ENCODE peak calls at places on chromosomes 4 and X, in five cellular contexts. N is fibroblast of lung, R is keratinocyte, M is neural progenitor cell, I is HCT116. U is an unnamed sample.

GRCh38 chr4:45331796-45332195 is 605.4 kb upstream of the GNPDA2 start:
- DNase-seq in I (no peak), M (peak), R (no peak), N (no peak), U (no peak)

GRCh38 chr4:66927937-66928336 is 617.4 kb downstream of the CENPC start:
- DNase-seq in N (no peak), I (no peak), R (no peak), M (peak), U (no peak)

GRCh38 chr4:136032391-136032790 is 1499.9 kb downstream of the PCDH18 start:
- DNase-seq in M (peak), R (no peak), N (no peak), I (no peak), U (no peak)

GRCh38 chr4:35965300-35965699 is 279.0 kb downstream of the ARAP2 start:
- DNase-seq in I (no peak), R (no peak), M (no peak), N (no peak), U (no peak)

GRCh38 chr4:1448589-1449420 is 42.6 kb upstream of the NKX1-1 start:
- DNase-seq in R (no peak), I (no peak), N (no peak), M (no peak), U (no peak)

GRCh38 chr4:46390353-46391058 is 578 bp upstream of the GABRA2 start:
- DNase-seq in N (no peak), M (peak), R (no peak), I (no peak), U (no peak)

GRCh38 chr4:176778491-176778890 is 14.2 kb downstream of the VEGFC start:
- DNase-seq in R (no peak), N (peak), M (no peak), I (no peak), U (no peak)

GRCh38 chr4:3520276-3520675 is 11.9 kb downstream of the LRPAP1 start:
- DNase-seq in I (no peak), R (no peak), M (no peak), N (no peak), U (no peak)

GRCh38 chr4:53633608-53634007 is 42.3 kb upstream of the LNX1 start:
- DNase-seq in I (no peak), N (peak), M (no peak), R (no peak), U (no peak)

GRCh38 chr4:93183589-93183988 is 645.0 kb upstream of the ATOH1 start:
- DNase-seq in N (peak), M (no peak), R (no peak), I (no peak), U (no peak)

GRCh38 chrX:138191998-138192397 is 519.5 kb downstream of the FGF13 start:
- DNase-seq in M (peak), R (no peak), N (peak), I (no peak), U (peak)

GRCh38 chrX:101749436-101749835 is 89.8 kb upstream of the ARMCX2 start:
- DNase-seq in R (no peak), M (no peak), I (no peak), N (no peak), U (no peak)

GRCh38 chr4:103443324-103443723 is 245.2 kb upstream of the CENPE start:
- DNase-seq in M (no peak), N (no peak), I (peak), R (no peak), U (no peak)

GRCh38 chrX:130606415-130606814 is 204.6 kb downstream of the RBMX2 start:
- DNase-seq in R (no peak), M (no peak), I (no peak), N (no peak), U (no peak)

GRCh38 chr4:186587416-186588018 is 32.1 kb upstream of the MTNR1A start:
- DNase-seq in I (peak), M (peak), N (peak), R (no peak), U (peak)

GRCh38 chr4:1385373-1386340 is 20.6 kb downstream of the NKX1-1 start:
- DNase-seq in I (no peak), R (no peak), M (no peak), N (no peak), U (no peak)

GRCh38 chr4:10115657-10116624 is 658 bp downstream of the WDR1 start:
- DNase-seq in N (no peak), M (peak), R (no peak), I (peak), U (peak)

GRCh38 chrX:15530318-15530717 is 29.7 kb downstream of the BMX start:
- DNase-seq in R (no peak), N (no peak), I (no peak), M (no peak), U (no peak)

GRCh38 chr4:173337463-173337862 is 3.3 kb upstream of the HMGB2 start:
- DNase-seq in N (no peak), M (no peak), R (no peak), I (no peak), U (no peak)
- H3K4me2 ChIP-seq in N (no peak), M (no peak), R (no peak), I (no peak), U (no peak)

DNA sequence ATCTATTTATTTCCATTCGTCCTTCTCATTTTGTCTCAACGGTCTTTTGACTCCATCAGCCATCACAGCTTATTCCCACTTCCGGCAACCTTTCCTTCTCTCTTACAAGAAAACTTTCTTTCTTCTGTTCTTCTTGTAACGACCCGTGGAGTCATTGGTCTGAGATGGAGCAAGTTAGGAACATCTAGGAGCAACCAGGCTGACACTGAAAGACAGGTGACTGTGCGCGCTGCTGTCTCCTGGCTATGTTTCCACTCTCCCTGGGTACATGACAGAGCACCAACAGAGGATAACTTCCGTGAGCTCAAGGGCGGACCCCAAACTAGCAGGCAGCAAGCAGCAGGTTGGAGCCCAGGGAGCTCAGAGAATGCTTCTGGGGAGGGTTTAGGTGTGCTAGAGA is 2.5 kb downstream of the FGF5 start:
- DNase-seq in R (no peak), M (no peak), I (no peak), N (peak), U (no peak)
- TF ChIP-seq EZH2 in R (no peak), M (no peak), I (no peak), N (no peak), U (no peak)

DNA sequence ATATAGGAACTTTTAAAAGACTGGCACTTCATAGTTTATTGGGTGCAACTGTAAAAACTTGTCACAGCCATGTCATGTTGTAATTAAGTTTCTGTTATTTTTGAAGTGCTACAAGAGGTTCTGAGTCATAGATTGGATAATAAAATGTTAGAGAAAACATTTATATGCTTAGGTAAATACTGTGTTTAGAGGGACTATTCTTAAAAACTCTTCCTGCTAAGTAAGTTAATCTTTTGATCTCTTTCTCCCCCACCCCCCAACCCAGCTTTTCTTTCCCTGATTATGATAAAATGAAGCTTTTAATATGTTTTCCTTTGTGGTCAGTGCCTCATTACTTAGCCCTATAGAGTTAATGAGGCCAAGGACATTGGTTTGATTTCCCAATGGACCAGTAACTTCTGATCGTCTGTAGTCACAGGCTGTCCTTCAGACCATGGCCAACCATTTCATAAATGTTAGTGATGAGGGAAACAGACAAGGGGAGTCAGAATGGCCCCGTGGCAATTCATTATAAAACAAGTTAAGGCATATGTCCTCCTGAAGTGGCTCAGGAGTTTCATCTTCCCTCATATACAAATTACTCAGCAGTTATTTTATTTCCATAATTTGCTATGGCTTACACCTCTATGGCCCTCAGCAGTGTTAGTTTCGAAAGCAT is 3.9 kb upstream of the PDLIM5 start:
- DNase-seq in I (no peak), R (no peak), N (no peak), M (no peak), U (no peak)
- H3K4me2 ChIP-seq in I (peak), R (peak), N (no peak), M (no peak), U (no peak)

GRCh38 chr4:21699437-21699836 is 249.1 kb downstream of the KCNIP4 start:
- DNase-seq in R (no peak), I (no peak), M (peak), N (peak), U (no peak)
- TF ChIP-seq EZH2 in R (no peak), I (no peak), M (no peak), N (no peak), U (no peak)

GRCh38 chrX:65993332-65993731 is 46.5 kb downstream of the VSIG4 start:
- DNase-seq in N (no peak), M (no peak), R (no peak), I (no peak), U (peak)

GRCh38 chrX:65993915-65994460 is 45.9 kb downstream of the VSIG4 start:
- DNase-seq in N (no peak), I (no peak), M (no peak), R (no peak), U (no peak)

GRCh38 chrX:65994519-65995501 is 45.1 kb downstream of the VSIG4 start:
- DNase-seq in I (no peak), M (no peak), R (no peak), N (no peak), U (no peak)

GRCh38 chrX:65987856-65988255 is 52.0 kb downstream of the VSIG4 start:
- DNase-seq in M (no peak), I (no peak), N (no peak), R (no peak), U (peak)

DNA sequence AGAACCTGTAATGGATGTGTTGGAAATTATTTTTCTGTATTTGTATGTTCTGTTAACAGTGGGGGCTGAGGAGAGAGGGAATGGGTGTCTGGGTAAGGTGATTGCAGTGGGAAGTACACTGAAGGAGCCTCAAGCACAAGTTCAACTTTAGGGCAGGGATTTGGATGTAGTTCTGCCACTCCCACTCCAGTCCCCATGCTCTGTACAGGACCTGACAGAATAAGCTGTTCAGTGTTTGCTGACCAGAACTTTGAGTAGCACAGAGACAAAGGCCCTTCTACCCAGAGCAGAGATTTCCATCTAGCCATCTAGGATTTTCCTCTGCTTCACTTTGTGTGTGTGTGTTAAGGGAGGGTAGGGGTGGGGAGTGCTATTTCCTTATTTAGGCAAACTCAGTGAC is 49.2 kb downstream of the VSIG4 start:
- DNase-seq in N (no peak), I (no peak), M (no peak), R (no peak), U (no peak)
- H3K4me2 ChIP-seq in N (no peak), I (no peak), M (no peak), R (no peak), U (no peak)

DNA sequence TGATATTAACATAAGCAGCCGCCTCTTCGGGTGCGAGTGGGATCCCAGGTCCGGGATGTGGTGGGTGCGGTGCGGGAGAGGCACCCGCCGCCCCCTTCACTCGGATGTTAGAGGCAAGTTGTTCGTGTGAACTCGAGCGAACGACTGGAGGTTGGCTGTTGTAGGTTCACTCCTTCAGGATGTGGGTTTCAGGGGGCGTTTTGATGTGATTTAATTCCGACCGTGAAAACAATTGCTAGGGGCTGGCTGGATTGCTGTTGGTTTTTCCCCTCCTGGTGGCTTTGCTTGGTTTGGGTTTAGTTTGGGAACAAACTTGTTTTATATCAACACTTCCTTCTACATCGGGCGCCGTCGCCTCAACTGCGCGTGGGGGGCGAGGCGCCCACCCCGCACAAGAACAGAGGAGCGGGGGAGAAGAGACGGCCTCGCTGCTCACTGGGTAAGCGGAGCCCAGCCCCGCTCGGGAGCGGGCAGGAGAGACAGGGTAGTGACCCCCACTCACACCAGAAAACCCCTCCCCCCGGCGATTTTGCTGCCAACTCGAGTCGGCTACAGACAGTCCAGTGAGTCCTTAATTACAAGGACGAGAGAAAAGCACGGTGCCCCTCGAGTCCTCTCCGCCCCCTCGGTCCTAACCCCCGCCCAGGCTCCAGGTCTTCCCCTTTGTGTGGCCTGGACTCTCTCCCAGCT is 3.0 kb upstream of the LEF1 start:
- DNase-seq in I (no peak), M (peak), N (no peak), R (no peak), U (no peak)
- TF ChIP-seq EZH2 in I (no peak), M (peak), N (peak), R (peak), U (no peak)

GRCh38 chrX:153517421-153517820 is at the start of gene ATP2B3:
- DNase-seq in M (peak), R (no peak), N (no peak), I (no peak), U (no peak)
- H3K4me2 ChIP-seq in M (peak), R (no peak), N (no peak), I (no peak), U (no peak)

DNA sequence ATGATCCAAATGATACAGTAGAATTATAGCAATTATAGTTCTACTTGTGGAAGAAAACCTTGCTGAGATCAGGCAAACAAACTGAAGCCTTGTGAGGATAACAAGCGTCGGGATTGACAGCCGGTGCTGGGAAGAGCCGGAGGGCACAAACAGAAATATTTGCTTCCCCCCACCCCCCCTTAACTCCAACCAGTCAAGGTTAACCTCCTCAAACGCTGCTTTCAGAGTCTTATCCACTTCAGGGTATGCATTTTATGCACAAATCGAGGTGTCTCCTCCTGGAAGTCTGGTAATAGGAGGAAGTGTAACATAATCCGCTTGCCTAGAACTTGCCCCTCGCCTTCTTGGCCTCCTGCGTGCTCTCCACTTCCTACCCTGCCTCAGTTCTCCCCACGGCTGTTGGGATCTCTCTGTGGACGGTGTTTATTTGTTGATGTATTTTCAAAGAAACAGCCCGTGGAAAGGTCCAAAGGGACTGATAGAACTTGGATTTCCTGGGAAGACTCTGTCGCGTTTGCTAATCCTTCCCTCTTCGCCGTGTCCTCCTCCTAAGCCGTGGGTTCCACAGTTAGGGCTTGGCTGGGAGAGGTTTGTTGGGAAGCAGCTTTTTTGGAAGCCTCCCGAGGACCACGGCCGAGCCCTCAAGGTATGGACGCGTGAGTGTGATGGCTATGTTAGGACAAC is 4.1 kb upstream of the ARX start:
- DNase-seq in M (peak), R (no peak), N (no peak), I (no peak), U (no peak)
- TF ChIP-seq EZH2 in M (peak), R (peak), N (peak), I (no peak), U (no peak)

DNA sequence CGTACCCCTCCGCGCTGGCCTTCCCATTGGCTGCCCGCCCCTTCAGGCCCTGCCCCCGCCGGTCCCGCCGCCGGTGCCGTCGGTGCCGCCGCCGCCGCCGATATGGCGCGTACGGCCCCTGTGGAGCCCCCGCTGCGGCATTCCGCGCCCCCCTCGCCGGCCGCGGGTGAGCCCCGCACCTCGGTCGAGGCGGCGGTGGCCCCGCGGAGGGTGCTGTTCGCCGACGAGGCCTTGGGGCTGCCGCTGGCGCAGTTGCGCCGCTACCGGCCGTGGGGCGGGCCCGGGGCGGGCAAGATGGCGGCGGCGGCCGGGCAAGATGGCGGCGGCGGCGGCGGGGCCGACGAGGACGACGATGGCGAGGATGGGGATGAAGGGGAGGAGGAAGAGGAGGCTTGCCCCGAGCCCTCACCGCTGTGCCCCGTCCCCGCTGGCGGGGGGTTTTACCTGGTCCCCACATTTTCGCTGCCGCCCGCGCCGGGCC is at the start of gene PPP1R3F:
- DNase-seq in M (no peak), R (no peak), N (no peak), I (no peak), U (no peak)
- H3K4me2 ChIP-seq in M (peak), R (peak), N (peak), I (peak), U (peak)